ENCODE peak calls at places on chromosomes 4 and X, in ten cellular contexts. P is lung; I is H9; J is left ventricle myocardium inferior; A is SK-N-SH; O is ovary; M is mammary epithelial cell; Z is effector memory CD4-positive, alpha-beta T cell; F is CD8-positive, alpha-beta memory T cell; V is left lung. Y is an unnamed sample.

GRCh38 chrX:13126785-13127184 is 82.4 kb upstream of the FAM9C start:
- DNase-seq in P (no peak), I (no peak), J (no peak), A (peak; percentile 4), O (no peak), M (no peak), Z (no peak), F (no peak), V (no peak), Y (no peak)

GRCh38 chrX:24479924-24480722 is 15.0 kb downstream of the PDK3 start:
- DNase-seq in P (peak; percentile 63), I (no peak), J (no peak), A (no peak), O (no peak), M (no peak), Z (peak; percentile 72), F (peak; percentile 88), V (peak; percentile 64), Y (no peak)

GRCh38 chr4:76246852-76247251 is 4.7 kb upstream of the FAM47E start:
- DNase-seq in P (no peak), I (no peak), J (no peak), A (no peak), O (no peak), M (no peak), Z (no peak), F (no peak), V (no peak), Y (no peak)

GRCh38 chr4:138327334-138327733 is 85.2 kb upstream of the SLC7A11 start:
- DNase-seq in P (no peak), I (no peak), J (no peak), A (no peak), O (no peak), M (no peak), Z (no peak), F (no peak), V (no peak), Y (no peak)

GRCh38 chr4:2789801-2790582 is 2.9 kb upstream of the SH3BP2 start:
- DNase-seq in P (no peak), I (no peak), J (no peak), A (peak; percentile 41), O (no peak), M (no peak), Z (no peak), F (no peak), V (peak; percentile 31), Y (no peak)

GRCh38 chrX:63270873-63271272 is 80.3 kb downstream of the SPIN4 start:
- DNase-seq in P (no peak), I (no peak), J (no peak), A (no peak), O (no peak), M (no peak), Z (no peak), F (no peak), V (no peak), Y (no peak)

GRCh38 chr4:64781737-64782326 is 372.6 kb upstream of the TECRL start:
- DNase-seq in P (no peak), I (no peak), J (no peak), A (peak; percentile 2), O (no peak), M (peak; percentile 34), Z (no peak), F (no peak), V (no peak), Y (no peak)

GRCh38 chr4:1200425-1201035 is 28.1 kb upstream of the SPON2 start:
- DNase-seq in P (no peak), I (peak; percentile 22), J (peak; percentile 67), A (peak; percentile 61), O (peak; percentile 86), M (no peak), Z (no peak), F (peak; percentile 54), V (peak; percentile 59), Y (peak; percentile 65)

GRCh38 chr4:126028871-126029270 is 714.1 kb downstream of the FAT4 start:
- DNase-seq in P (no peak), I (no peak), J (no peak), A (no peak), O (no peak), M (no peak), Z (no peak), F (no peak), V (no peak), Y (no peak)

GRCh38 chrX:153738056-153738605 is 13.5 kb downstream of the ABCD1 start:
- DNase-seq in P (no peak), I (no peak), J (no peak), A (no peak), O (no peak), M (no peak), Z (no peak), F (no peak), V (no peak), Y (no peak)
- H3K4me1 ChIP-seq in P (no peaks in the 10 kb centered on the region), I (no peaks in the 10 kb centered on the region), J (no peaks in the 10 kb centered on the region), A (peaks cover 7% of the 10 kb centered on the region), O (peaks cover under 1% of the 10 kb centered on the region), M (peaks cover 12% of the 10 kb centered on the region), Z (peaks cover 15% of the 10 kb centered on the region), F (peaks cover 15% of the 10 kb centered on the region), V (no peaks in the 10 kb centered on the region), Y (no peaks in the 10 kb centered on the region)

DNA sequence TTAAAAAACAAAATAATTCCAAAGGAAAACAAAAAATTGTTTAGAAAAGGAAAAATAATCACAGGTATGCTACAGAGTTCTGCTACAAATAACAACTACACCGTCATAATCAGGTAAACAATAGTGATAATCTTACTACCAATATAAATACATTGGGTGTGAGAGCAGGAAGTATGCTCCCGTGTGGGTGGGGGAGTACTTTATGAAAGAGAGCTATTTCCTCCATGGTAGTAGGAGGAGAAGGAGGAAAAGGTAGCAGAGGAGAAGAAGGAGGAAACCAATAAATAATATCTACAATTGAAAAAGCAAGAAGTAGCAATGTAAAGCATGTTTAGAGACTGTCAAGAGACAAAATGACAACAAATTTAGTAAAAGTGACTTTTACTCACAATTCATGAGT is 35.1 kb downstream of the TEC start:
- DNase-seq in P (no peak), I (no peak), J (no peak), A (no peak), O (no peak), M (no peak), Z (no peak), F (no peak), V (no peak), Y (no peak)
- H3K4me1 ChIP-seq in P (peaks cover 2% of the 10 kb centered on the region), I (peaks cover 3% of the 10 kb centered on the region), J (peaks cover 10% of the 10 kb centered on the region), A (no peaks in the 10 kb centered on the region), O (no peaks in the 10 kb centered on the region), M (no peaks in the 10 kb centered on the region), Z (no peaks in the 10 kb centered on the region), F (no peaks in the 10 kb centered on the region), V (peaks cover 3% of the 10 kb centered on the region), Y (no peaks in the 10 kb centered on the region)

GRCh38 chrX:34563061-34563460 is 94.0 kb downstream of the TMEM47 start:
- DNase-seq in P (no peak), I (no peak), J (no peak), A (no peak), O (no peak), M (no peak), Z (no peak), F (no peak), V (no peak), Y (no peak)
- H3K4me1 ChIP-seq in P (no peaks in the 10 kb centered on the region), I (peaks cover 13% of the 10 kb centered on the region), J (no peaks in the 10 kb centered on the region), A (no peaks in the 10 kb centered on the region), O (no peaks in the 10 kb centered on the region), M (peaks cover 16% of the 10 kb centered on the region), Z (no peaks in the 10 kb centered on the region), F (no peaks in the 10 kb centered on the region), V (no peaks in the 10 kb centered on the region), Y (no peaks in the 10 kb centered on the region)

GRCh38 chr4:139942284-139942683 is 211.7 kb downstream of the MAML3 start:
- DNase-seq in P (no peak), I (no peak), J (no peak), A (peak; percentile 68), O (no peak), M (no peak), Z (no peak), F (no peak), V (no peak), Y (no peak)
- H3K4me1 ChIP-seq in P (peaks cover 2% of the 10 kb centered on the region), I (peaks cover 4% of the 10 kb centered on the region), J (peaks cover 17% of the 10 kb centered on the region), A (peaks cover 31% of the 10 kb centered on the region), O (peaks cover 4% of the 10 kb centered on the region), M (no peaks in the 10 kb centered on the region), Z (no peaks in the 10 kb centered on the region), F (no peaks in the 10 kb centered on the region), V (peaks cover 4% of the 10 kb centered on the region), Y (no peaks in the 10 kb centered on the region)